ENCODE peak calls at places on chromosomes 6 and 20, in five cellular contexts. M, F, L, D and V are unnamed samples. For H3K9me3, the result is how much of the 10 kb centered on the place peaks cover.

GRCh38 chr20:53216856-53217576 is 244.9 kb downstream of the TSHZ2 start:
- DNase-seq in M (peak), F (no peak), L (no peak), D (peak), V (peak)

GRCh38 chr6:36836091-36836770 is 3.0 kb downstream of the CPNE5 start:
- DNase-seq in M (no peak), F (no peak), L (no peak), D (no peak), V (no peak)

GRCh38 chr20:25470045-25470444 is 62.6 kb downstream of the GINS1 start:
- DNase-seq in M (peak), F (peak), L (peak), D (peak), V (peak)

GRCh38 chr20:32609993-32610896 is 25.1 kb upstream of the NOL4L start:
- DNase-seq in M (no peak), F (no peak), L (no peak), D (no peak), V (no peak)

GRCh38 chr20:10004900-10005299 is 29.9 kb upstream of the ANKEF1 start:
- DNase-seq in M (no peak), F (no peak), L (no peak), D (no peak), V (peak)

GRCh38 chr6:111038534-111039252 is 48.6 kb upstream of the SLC16A10 start:
- DNase-seq in M (no peak), F (no peak), L (no peak), D (no peak), V (peak)

GRCh38 chr6:159691963-159692287 is 1.1 kb downstream of the SOD2 start:
- DNase-seq in M (no peak), F (no peak), L (no peak), D (peak), V (peak)

GRCh38 chr6:46788791-46789190 is 4.4 kb upstream of the MEP1A start:
- DNase-seq in M (no peak), F (no peak), L (no peak), D (no peak), V (no peak)

GRCh38 chr6:53326372-53327016 is 22.3 kb downstream of the ELOVL5 start:
- DNase-seq in M (peak), F (peak), L (no peak), D (no peak), V (no peak)

GRCh38 chr6:42158631-42159030 is 14.5 kb upstream of the GUCA1A start:
- DNase-seq in M (no peak), F (no peak), L (no peak), D (no peak), V (no peak)

GRCh38 chr6:146047356-146047755 is 18.5 kb downstream of the GRM1 start:
- DNase-seq in M (no peak), F (no peak), L (no peak), D (no peak), V (no peak)

GRCh38 chr6:151255811-151256210 is 16.0 kb downstream of the AKAP12 start:
- DNase-seq in M (no peak), F (no peak), L (no peak), D (no peak), V (no peak)

GRCh38 chr6:150004101-150004782 is 21.1 kb downstream of the RAET1L start:
- DNase-seq in M (no peak), F (no peak), L (no peak), D (no peak), V (no peak)

GRCh38 chr6:45127185-45127584 is 200.9 kb upstream of the RUNX2 start:
- DNase-seq in M (no peak), F (no peak), L (no peak), D (no peak), V (no peak)

GRCh38 chr20:49965781-49966304 is 16.9 kb upstream of the SNAI1 start:
- DNase-seq in M (no peak), F (no peak), L (no peak), D (peak), V (no peak)

GRCh38 chr6:21828689-21829088 is 235.1 kb downstream of the SOX4 start:
- DNase-seq in M (no peak), F (no peak), L (no peak), D (no peak), V (no peak)

GRCh38 chr20:32538526-32538918 is 46.6 kb downstream of the NOL4L start:
- DNase-seq in M (no peak), F (no peak), L (no peak), D (no peak), V (no peak)

GRCh38 chr20:37516697-37517370 is 4.2 kb upstream of the NNAT start:
- DNase-seq in M (no peak), F (peak), L (no peak), D (no peak), V (no peak)

GRCh38 chr6:154632121-154632520 is 101.1 kb upstream of the SCAF8 start:
- DNase-seq in M (no peak), F (no peak), L (no peak), D (no peak), V (no peak)

GRCh38 chr6:53524455-53524815 is 20.5 kb downstream of the GCLC start:
- DNase-seq in M (peak), F (peak), L (no peak), D (no peak), V (no peak)

GRCh38 chr6:37516920-37517405 is 17.3 kb upstream of the CCDC167 start:
- DNase-seq in M (no peak), F (no peak), L (no peak), D (no peak), V (no peak)

GRCh38 chr20:38873050-38873581 is 53.1 kb upstream of the FAM83D start:
- DNase-seq in M (no peak), F (no peak), L (peak), D (no peak), V (no peak)

GRCh38 chr6:133092771-133093170 is 148.4 kb upstream of the EYA4 start:
- DNase-seq in M (no peak), F (no peak), L (no peak), D (no peak), V (no peak)

GRCh38 chr6:26576929-26577719 is 19.6 kb upstream of the ABT1 start:
- DNase-seq in M (peak), F (peak), L (no peak), D (peak), V (peak)

GRCh38 chr6:111609827-111610526 is 4.3 kb upstream of the TRAF3IP2 start:
- DNase-seq in M (no peak), F (no peak), L (no peak), D (no peak), V (no peak)

GRCh38 chr6:3759656-3760245 is 8.2 kb upstream of the PXDC1 start:
- DNase-seq in M (peak), F (peak), L (no peak), D (peak), V (no peak)

GRCh38 chr6:121635355-121635754 is 199.9 kb downstream of the GJA1 start:
- DNase-seq in M (no peak), F (no peak), L (no peak), D (no peak), V (no peak)
- H3K9me3 ChIP-seq in M (under half), F (under half), L (under half), D (under half), V (under half)

DNA sequence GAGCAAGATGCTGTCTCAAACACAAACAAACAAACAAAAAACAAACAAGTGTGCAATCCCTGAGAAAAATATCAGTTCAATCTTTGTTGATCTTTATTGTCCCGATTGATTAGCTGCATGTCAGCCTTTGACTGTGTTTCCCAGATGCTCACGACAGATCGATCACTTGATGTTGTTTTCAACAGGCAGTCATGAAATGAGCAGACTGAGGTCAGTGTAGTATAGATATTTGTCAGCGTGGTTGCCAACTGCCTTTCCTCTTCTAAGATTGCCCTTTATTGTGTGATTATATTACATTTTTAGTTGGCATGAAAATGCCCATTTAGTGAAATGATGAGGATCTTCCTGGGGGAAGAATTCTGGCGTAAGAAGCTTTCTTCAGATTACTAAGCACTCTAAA is 25.6 kb downstream of the UTRN start:
- DNase-seq in M (no peak), F (no peak), L (no peak), D (no peak), V (no peak)
- TF ChIP-seq SMC3 in M (no peak), F (no peak), L (no peak), D (no peak), V (no peak)

GRCh38 chr20:62112368-62112767 is 9.9 kb upstream of the LSM14B start:
- DNase-seq in M (no peak), F (no peak), L (no peak), D (no peak), V (no peak)
- H3K9me3 ChIP-seq in M (half or more), F (under half), L (under half), D (under half), V (under half)

GRCh38 chr20:4041748-4042411 is 26.5 kb upstream of the RNF24 start:
- DNase-seq in M (peak), F (peak), L (no peak), D (no peak), V (peak)
- TF ChIP-seq SMC3 in M (no peak), F (no peak), L (no peak), D (no peak), V (no peak)

GRCh38 chr6:168675375-168675774 is 234.4 kb downstream of the SMOC2 start:
- DNase-seq in M (no peak), F (no peak), L (no peak), D (no peak), V (no peak)

GRCh38 chr6:168675933-168676551 is 235.1 kb downstream of the SMOC2 start:
- DNase-seq in M (no peak), F (no peak), L (no peak), D (no peak), V (no peak)

GRCh38 chr6:168678177-168678576 is 237.2 kb downstream of the SMOC2 start:
- DNase-seq in M (no peak), F (no peak), L (no peak), D (no peak), V (no peak)

GRCh38 chr6:168678588-168678987 is 237.6 kb downstream of the SMOC2 start:
- DNase-seq in M (no peak), F (no peak), L (no peak), D (no peak), V (no peak)

DNA sequence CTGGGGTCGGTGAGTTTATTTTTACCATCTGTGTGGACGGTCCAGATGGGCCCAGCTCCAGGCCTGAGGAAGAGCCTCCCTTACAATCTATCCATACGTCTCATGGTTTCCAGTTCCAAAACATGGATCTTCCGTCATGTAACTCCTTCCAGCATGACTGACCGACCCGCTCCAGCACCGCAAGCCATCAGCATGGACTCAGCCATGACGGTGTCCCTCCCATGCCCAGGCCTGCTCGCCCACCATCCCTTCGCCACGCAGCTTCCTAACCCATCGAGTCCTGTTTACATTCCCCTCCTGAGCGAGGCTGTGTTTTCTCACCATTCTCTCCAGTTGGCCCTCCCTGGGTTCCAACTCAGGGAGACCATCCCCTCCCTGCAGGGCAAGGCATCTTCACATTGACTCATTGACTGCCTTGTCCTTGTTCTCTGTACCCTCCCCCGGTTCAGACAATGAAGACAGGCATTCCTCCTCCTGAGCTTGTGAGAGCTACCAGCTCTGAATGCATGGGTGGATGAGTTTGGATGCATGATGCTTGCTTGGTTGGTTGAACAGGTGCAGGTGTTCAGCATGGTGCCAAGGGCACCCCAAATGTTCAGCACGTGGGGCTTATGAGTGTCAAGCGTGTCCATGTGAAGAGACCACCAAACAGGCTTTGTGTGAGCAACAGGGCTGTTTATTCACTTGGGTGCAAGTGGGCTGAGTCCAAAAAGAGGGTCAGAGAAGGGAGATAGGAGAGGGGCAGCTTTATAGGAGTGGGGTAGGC is 235.8 kb downstream of the SMOC2 start:
- DNase-seq in M (no peak), F (no peak), L (no peak), D (no peak), V (no peak)
- H3K9me3 ChIP-seq in M (under half), F (under half), L (under half), D (under half), V (under half)

GRCh38 chr6:84777888-84778287 is 13.5 kb upstream of the TBX18 start:
- DNase-seq in M (peak), F (no peak), L (no peak), D (no peak), V (no peak)
- TF ChIP-seq SMC3 in M (no peak), F (no peak), L (no peak), D (no peak), V (no peak)

GRCh38 chr20:56308036-56308435 is 50.7 kb upstream of the FAM210B start:
- DNase-seq in M (no peak), F (no peak), L (no peak), D (no peak), V (no peak)
- H3K9me3 ChIP-seq in M (under half), F (under half), L (under half), D (under half), V (under half)